ENCODE peak calls at places on chromosomes 7 and 10, in seven cellular contexts. T, K, B, M, O, R and S are unnamed samples.

GRCh38 chr10:28913850-28914249 is 236.5 kb downstream of the BAMBI start:
- DNase-seq in B (no peak), O (peak; percentile 49), M (no peak), T (no peak), K (no peak), R (peak; percentile 6), S (no peak)

GRCh38 chr10:84818956-84819355 is 490.6 kb downstream of the CCSER2 start:
- DNase-seq in B (no peak), T (no peak), O (no peak), K (no peak), R (no peak), M (no peak), S (no peak)

GRCh38 chr7:94274828-94275227 is 119.9 kb upstream of the COL1A2 start:
- DNase-seq in M (no peak), K (no peak), B (no peak), T (no peak), O (no peak), R (no peak), S (no peak)

GRCh38 chr7:28062197-28062988 is 118.2 kb downstream of the JAZF1 start:
- DNase-seq in R (peak; percentile 83), M (no peak), K (peak; percentile 33), B (peak; percentile 68), O (peak; percentile 91), T (peak; percentile 70), S (peak; percentile 59)

GRCh38 chr10:62861507-62861906 is 45.3 kb upstream of the EGR2 start:
- DNase-seq in K (no peak), B (no peak), M (no peak), T (no peak), O (no peak), R (no peak), S (no peak)

GRCh38 chr7:137408096-137408495 is 64.6 kb upstream of the PTN start:
- DNase-seq in M (no peak), B (no peak), R (no peak), K (no peak), O (no peak), T (no peak), S (no peak)

GRCh38 chr10:21424511-21424910 is 101.0 kb downstream of the SKIDA1 start:
- DNase-seq in K (no peak), M (no peak), R (no peak), O (no peak), B (no peak), T (no peak), S (no peak)

GRCh38 chr7:140327261-140327661 is 71.1 kb downstream of the SLC37A3 start:
- DNase-seq in K (no peak), O (no peak), R (no peak), M (no peak), B (no peak), T (no peak), S (no peak)

GRCh38 chr7:128020161-128020560 is 11.1 kb downstream of the LRRC4 start:
- DNase-seq in M (no peak), T (no peak), K (no peak), R (peak; percentile 18), O (no peak), B (no peak), S (no peak)

GRCh38 chr7:70589010-70589409 is 542.9 kb upstream of the GALNT17 start:
- DNase-seq in B (no peak), K (no peak), O (no peak), T (no peak), M (no peak), R (no peak), S (no peak)

GRCh38 chr7:141042222-141043193 is 27.8 kb upstream of the MRPS33 start:
- DNase-seq in M (no peak), O (no peak), K (no peak), R (no peak), T (no peak), B (no peak), S (no peak)

GRCh38 chr7:39005461-39005860 is 27.8 kb downstream of the POU6F2 start:
- DNase-seq in K (no peak), O (no peak), R (no peak), B (no peak), T (no peak), M (no peak), S (no peak)

GRCh38 chr7:80699656-80700318 is 61.3 kb downstream of the CD36 start:
- DNase-seq in M (no peak), B (no peak), R (no peak), K (no peak), T (no peak), O (no peak), S (peak; percentile 9)

GRCh38 chr7:139821349-139822115 is 7.5 kb upstream of the TBXAS1 start:
- DNase-seq in M (no peak), O (no peak), K (no peak), R (no peak), T (no peak), B (no peak), S (no peak)